ENCODE peak calls at places on chromosome 21, in nine cellular contexts. G, O, I, R, E, Z, C, U and T are unnamed samples.

GRCh38 chr21:36596174-36596573 is 102.7 kb upstream of the SIM2 start:
- DNase-seq in C (no peak), I (no peak), O (no peak), Z (no peak), U (no peak), R (no peak), G (no peak), E (no peak), T (no peak)

GRCh38 chr21:27058673-27059365 is 91.9 kb upstream of the ADAMTS5 start:
- DNase-seq in R (peak; percentile 43), I (no peak), U (no peak), C (no peak), G (no peak), O (no peak), E (no peak), Z (no peak), T (peak; percentile 16)

GRCh38 chr21:37253991-37254390 is 13.1 kb downstream of the VPS26C start:
- DNase-seq in G (no peak), I (no peak), E (no peak), C (no peak), O (no peak), U (no peak), Z (no peak), R (peak; percentile 57), T (peak; percentile 16)

GRCh38 chr21:42411197-42411869 is 7.6 kb downstream of the UBASH3A start:
- DNase-seq in U (no peak), Z (no peak), C (no peak), E (no peak), O (no peak), I (no peak), G (no peak), R (no peak), T (no peak)

GRCh38 chr21:22342855-22343254 is 1344.6 kb downstream of the NCAM2 start:
- DNase-seq in R (no peak), G (peak; percentile 73), E (no peak), I (no peak), U (no peak), O (no peak), Z (no peak), C (no peak), T (no peak)

GRCh38 chr21:42363331-42363730 is 3.0 kb downstream of the TFF1 start:
- DNase-seq in E (no peak), I (no peak), C (no peak), G (no peak), U (no peak), O (no peak), R (no peak), Z (no peak), T (no peak)

GRCh38 chr21:45364464-45365185 is 40.3 kb upstream of the COL18A1 start:
- DNase-seq in E (peak; percentile 48), O (peak; percentile 60), G (no peak), Z (peak; percentile 69), I (no peak), U (no peak), R (peak; percentile 92), C (no peak), T (peak; percentile 67)

GRCh38 chr21:15031790-15032357 is 32.9 kb downstream of the NRIP1 start:
- DNase-seq in C (no peak), I (no peak), R (peak; percentile 85), G (no peak), U (no peak), E (no peak), Z (no peak), O (no peak), T (peak; percentile 36)

GRCh38 chr21:31804008-31804394 is 68.8 kb upstream of the HUNK start:
- DNase-seq in E (no peak), C (no peak), Z (no peak), I (no peak), O (no peak), G (no peak), U (peak; percentile 46), R (no peak), T (no peak)

GRCh38 chr21:46416551-46416950 is 42.1 kb upstream of the DIP2A start:
- DNase-seq in E (no peak), I (no peak), R (no peak), G (no peak), O (no peak), Z (peak; percentile 9), C (no peak), U (no peak), T (no peak)

GRCh38 chr21:42784276-42784675 is 95.1 kb downstream of the WDR4 start:
- DNase-seq in E (no peak), R (no peak), O (no peak), U (no peak), Z (peak; percentile 46), G (no peak), C (no peak), I (no peak), T (no peak)

GRCh38 chr21:34364921-34365320 is 1.1 kb downstream of the KCNE2 start:
- DNase-seq in R (no peak), I (no peak), Z (no peak), U (no peak), G (no peak), C (no peak), E (no peak), O (no peak), T (no peak)

GRCh38 chr21:46099476-46099875 is 1.6 kb downstream of the COL6A2 start:
- DNase-seq in I (peak; percentile 41), Z (peak; percentile 50), G (no peak), R (peak; percentile 52), U (no peak), C (no peak), O (peak; percentile 61), E (no peak), T (peak; percentile 66)

GRCh38 chr21:45836694-45837670 is 144.6 kb upstream of the COL6A1 start:
- DNase-seq in Z (no peak), C (no peak), U (no peak), I (no peak), O (no peak), E (no peak), R (no peak), G (no peak), T (no peak)

GRCh38 chr21:36576441-36576840 is 96.5 kb upstream of the CLDN14 start:
- DNase-seq in R (no peak), O (no peak), Z (no peak), I (no peak), C (no peak), E (no peak), G (no peak), U (no peak), T (no peak)

GRCh38 chr21:42524341-42525227 is 10.9 kb downstream of the SLC37A1 start:
- DNase-seq in G (no peak), I (peak; percentile 61), O (peak; percentile 60), E (no peak), U (peak; percentile 90), C (no peak), Z (peak; percentile 67), R (peak; percentile 52), T (peak; percentile 54)

GRCh38 chr21:45465611-45466329 is 60.8 kb downstream of the COL18A1 start:
- DNase-seq in C (no peak), Z (peak; percentile 22), G (no peak), E (no peak), R (no peak), U (no peak), I (peak; percentile 16), O (no peak), T (no peak)

GRCh38 chr21:29208666-29209059 is 78.2 kb downstream of the MAP3K7CL start:
- DNase-seq in E (no peak), I (no peak), O (peak; percentile 53), Z (no peak), G (no peak), C (no peak), R (peak; percentile 85), U (no peak), T (peak; percentile 90)